ENCODE peak calls at places on chromosome 16, in four cellular contexts. T, O, N and Y are unnamed samples.

GRCh38 chr16:78961464-78961863 is 639.1 kb downstream of the MAF start:
- DNase-seq in O (no peak), N (no peak), T (no peak), Y (no peak)

GRCh38 chr16:19118938-19119431 is 5.2 kb downstream of the ITPRIPL2 start:
- DNase-seq in N (peak), T (no peak), O (no peak), Y (no peak)

GRCh38 chr16:1273816-1274215 is 17.9 kb downstream of the TPSD1 start:
- DNase-seq in N (no peak), T (no peak), O (no peak), Y (no peak)

GRCh38 chr16:79175286-79176057 is 425.1 kb downstream of the MAF start:
- DNase-seq in T (no peak), O (no peak), N (no peak), Y (no peak)

GRCh38 chr16:85310868-85311585 is 198.8 kb upstream of the CIBAR2 start:
- DNase-seq in O (no peak), N (no peak), T (no peak), Y (no peak)

GRCh38 chr16:75415169-75415908 is 18.0 kb downstream of the CFDP1 start:
- DNase-seq in N (no peak), O (no peak), T (no peak), Y (no peak)

GRCh38 chr16:2226918-2227317 is 3.5 kb downstream of the E4F1 start:
- DNase-seq in N (no peak), T (no peak), O (no peak), Y (no peak)

GRCh38 chr16:3004781-3005284 is 7.9 kb upstream of the CLDN9 start:
- DNase-seq in O (no peak), N (no peak), T (no peak), Y (no peak)

GRCh38 chr16:72256398-72257048 is 84.6 kb upstream of the PMFBP1 start:
- DNase-seq in O (no peak), N (peak), T (no peak), Y (no peak)

GRCh38 chr16:78096386-78096785 is 3.1 kb upstream of the WWOX start:
- DNase-seq in T (no peak), O (no peak), N (no peak), Y (no peak)

GRCh38 chr16:72787519-72788268 is 260.2 kb downstream of the ZFHX3 start:
- DNase-seq in O (peak), N (peak), T (peak), Y (no peak)

GRCh38 chr16:50598256-50598894 is 50.2 kb downstream of the NKD1 start:
- DNase-seq in O (no peak), N (no peak), T (no peak), Y (no peak)

GRCh38 chr16:57112403-57113041 is 20.1 kb downstream of the CPNE2 start:
- DNase-seq in N (no peak), O (no peak), T (no peak), Y (no peak)

GRCh38 chr16:7992616-7993015 is 597.7 kb downstream of the TMEM114 start:
- DNase-seq in T (no peak), N (no peak), O (no peak), Y (no peak)

GRCh38 chr16:23318639-23319038 is 16.5 kb downstream of the SCNN1B start:
- DNase-seq in N (no peak), T (no peak), O (no peak), Y (no peak)

GRCh38 chr16:86984975-86985655 is 332.1 kb downstream of the C16orf95 start:
- DNase-seq in T (no peak), N (no peak), O (no peak), Y (no peak)

GRCh38 chr16:78957328-78958100 is 643.0 kb downstream of the MAF start:
- DNase-seq in N (no peak), T (no peak), O (no peak), Y (no peak)

GRCh38 chr16:3173892-3174617 is 13.9 kb upstream of the OR1F1 start:
- DNase-seq in T (no peak), N (no peak), O (peak), Y (no peak)

GRCh38 chr16:77822656-77823055 is 34.3 kb downstream of the VAT1L start:
- DNase-seq in O (no peak), T (no peak), N (no peak), Y (no peak)

GRCh38 chr16:58026705-58027340 is 1.3 kb downstream of the MMP15 start:
- DNase-seq in N (no peak), T (no peak), O (peak), Y (no peak)

GRCh38 chr16:23855010-23855409 is 19.2 kb downstream of the PRKCB start:
- DNase-seq in N (no peak), T (no peak), O (no peak), Y (no peak)

GRCh38 chr16:50848755-50849514 is 107.0 kb downstream of the CYLD start:
- DNase-seq in T (no peak), O (no peak), N (no peak), Y (no peak)

GRCh38 chr16:3461120-3461519 is 17.6 kb downstream of the NAA60 start:
- DNase-seq in T (no peak), O (no peak), N (no peak), Y (no peak)

GRCh38 chr16:56729351-56729735 is 586 bp upstream of the NUP93 start:
- DNase-seq in O (no peak), T (no peak), N (no peak), Y (no peak)

GRCh38 chr16:17416461-17417221 is 54.1 kb downstream of the XYLT1 start:
- DNase-seq in T (peak), O (peak), N (no peak), Y (no peak)

GRCh38 chr16:80519189-80519588 is 21.6 kb upstream of the DYNLRB2 start:
- DNase-seq in N (no peak), O (no peak), T (no peak), Y (no peak)

GRCh38 chr16:74738134-74738541 is 36.5 kb downstream of the FA2H start:
- DNase-seq in O (no peak), T (no peak), N (no peak), Y (no peak)